ENCODE peak calls at places on chromosomes 6 and 20, in seven cellular contexts. H, W, P, R, I, M and S are unnamed samples.

GRCh38 chr6:137652961-137653697 is 158.9 kb upstream of the OLIG3 start:
- DNase-seq in H (no peak), W (no peak), P (no peak), R (no peak), I (no peak), M (no peak), S (no peak)

GRCh38 chr6:158812611-158813010 is 6.6 kb downstream of the EZR start:
- DNase-seq in H (no peak), W (no peak), P (peak), R (peak), I (no peak), M (no peak), S (no peak)

GRCh38 chr6:135703621-135704020 is 147.9 kb upstream of the PDE7B start:
- DNase-seq in H (no peak), W (no peak), P (no peak), R (peak), I (no peak), M (no peak), S (no peak)

GRCh38 chr20:63180541-63181185 is 35.3 kb downstream of the YTHDF1 start:
- DNase-seq in H (no peak), W (no peak), P (no peak), R (no peak), I (peak), M (no peak), S (peak)

GRCh38 chr6:121726596-121726995 is 291.1 kb downstream of the GJA1 start:
- DNase-seq in H (no peak), W (no peak), P (no peak), R (no peak), I (no peak), M (no peak), S (no peak)

GRCh38 chr6:100116409-100117194 is 122.6 kb upstream of the MCHR2 start:
- DNase-seq in H (no peak), W (peak), P (peak), R (peak), I (peak), M (peak), S (no peak)

GRCh38 chr6:31652925-31653724 is 664 bp upstream of the BAG6 start:
- DNase-seq in H (no peak), W (peak), P (no peak), R (peak), I (peak), M (peak), S (peak)

GRCh38 chr20:38395165-38395564 is 40.0 kb downstream of the SNHG17 start:
- DNase-seq in H (no peak), W (no peak), P (no peak), R (no peak), I (no peak), M (no peak), S (no peak)

GRCh38 chr6:33670971-33671370 is 40.5 kb downstream of the UQCC2 start:
- DNase-seq in H (no peak), W (no peak), P (no peak), R (no peak), I (no peak), M (no peak), S (no peak)